ENCODE peak calls at places on chromosomes 7 and 10, in four cellular contexts. One of them, this sample, is unnamed. For H3K36me3, the result is how much of the 10 kb centered on the place peaks cover.

GRCh38 chr7:46678421-46678820 is 757.3 kb upstream of the IGFBP3 start:
- DNase-seq in IMR-90: no peak
- DNase-seq in stomach: no peak
- DNase-seq in right lobe of liver: no peak
- DNase-seq in this sample: no peak

GRCh38 chr7:46970131-46970430 is 611.8 kb downstream of the TNS3 start:
- DNase-seq in IMR-90: no peak
- DNase-seq in stomach: no peak
- DNase-seq in right lobe of liver: no peak
- DNase-seq in this sample: no peak

GRCh38 chr7:141941075-141941474 is 5.7 kb downstream of the CLEC5A start:
- DNase-seq in stomach: no peak
- DNase-seq in right lobe of liver: no peak
- DNase-seq in IMR-90: no peak
- DNase-seq in this sample: no peak

GRCh38 chr7:46990761-46991160 is 591.1 kb downstream of the TNS3 start:
- DNase-seq in IMR-90: peak
- DNase-seq in right lobe of liver: no peak
- DNase-seq in stomach: no peak
- DNase-seq in this sample: no peak

GRCh38 chr10:80460399-80461207 is 6.5 kb downstream of the TSPAN14 start:
- DNase-seq in right lobe of liver: no peak
- DNase-seq in IMR-90: peak
- DNase-seq in stomach: peak
- DNase-seq in this sample: no peak

GRCh38 chr7:128106840-128107239 is 75.6 kb upstream of the LRRC4 start:
- DNase-seq in IMR-90: no peak
- DNase-seq in stomach: no peak
- DNase-seq in right lobe of liver: no peak
- DNase-seq in this sample: peak

GRCh38 chr10:1022413-1022812 is 3.2 kb downstream of the IDI2 start:
- DNase-seq in stomach: no peak
- DNase-seq in right lobe of liver: no peak
- DNase-seq in IMR-90: no peak
- DNase-seq in this sample: no peak

GRCh38 chr10:69093933-69094332 is 6.0 kb downstream of the SRGN start:
- DNase-seq in IMR-90: peak
- DNase-seq in stomach: no peak
- DNase-seq in right lobe of liver: no peak
- DNase-seq in this sample: no peak

GRCh38 chr7:148242271-148242801 is 348.2 kb upstream of the C7orf33 start:
- DNase-seq in stomach: peak
- DNase-seq in right lobe of liver: no peak
- DNase-seq in IMR-90: peak
- DNase-seq in this sample: no peak

GRCh38 chr7:11831383-11831726 is 643 bp downstream of the THSD7A start:
- DNase-seq in stomach: no peak
- DNase-seq in IMR-90: no peak
- DNase-seq in right lobe of liver: no peak
- DNase-seq in this sample: no peak

GRCh38 chr10:114635797-114636550 is 22.1 kb downstream of the ABLIM1 start:
- DNase-seq in IMR-90: no peak
- DNase-seq in right lobe of liver: no peak
- DNase-seq in stomach: peak
- DNase-seq in this sample: no peak

GRCh38 chr10:75959912-75960311 is 528.5 kb downstream of the LRMDA start:
- DNase-seq in right lobe of liver: no peak
- DNase-seq in IMR-90: no peak
- DNase-seq in stomach: no peak
- DNase-seq in this sample: no peak

GRCh38 chr10:28738200-28738599 is 60.9 kb downstream of the BAMBI start:
- DNase-seq in stomach: no peak
- DNase-seq in right lobe of liver: no peak
- DNase-seq in IMR-90: no peak
- DNase-seq in this sample: no peak

GRCh38 chr10:13117842-13118783 is 18.1 kb downstream of the OPTN start:
- DNase-seq in stomach: no peak
- DNase-seq in IMR-90: no peak
- DNase-seq in right lobe of liver: no peak
- DNase-seq in this sample: no peak

GRCh38 chr10:25701651-25702050 is 232.4 kb upstream of the MYO3A start:
- DNase-seq in IMR-90: no peak
- DNase-seq in stomach: no peak
- DNase-seq in right lobe of liver: no peak
- DNase-seq in this sample: no peak

GRCh38 chr7:43004076-43004475 is 71.9 kb downstream of the MRPL32 start:
- DNase-seq in IMR-90: no peak
- DNase-seq in right lobe of liver: no peak
- DNase-seq in stomach: no peak
- DNase-seq in this sample: no peak

GRCh38 chr7:20219446-20220292 is 2.5 kb upstream of the MACC1 start:
- DNase-seq in right lobe of liver: peak
- DNase-seq in stomach: peak
- DNase-seq in IMR-90: peak
- DNase-seq in this sample: peak

GRCh38 chr10:34183397-34183796 is 631.7 kb downstream of the PARD3 start:
- DNase-seq in stomach: no peak
- DNase-seq in IMR-90: no peak
- DNase-seq in right lobe of liver: no peak
- DNase-seq in this sample: no peak

GRCh38 chr7:41222704-41223103 is 480.2 kb downstream of the INHBA start:
- DNase-seq in stomach: no peak
- DNase-seq in right lobe of liver: no peak
- DNase-seq in IMR-90: peak
- DNase-seq in this sample: no peak

GRCh38 chr10:70935631-70936030 is 47.3 kb upstream of the PCBD1 start:
- DNase-seq in stomach: no peak
- DNase-seq in right lobe of liver: no peak
- DNase-seq in IMR-90: no peak
- DNase-seq in this sample: no peak
- H3K27ac ChIP-seq in stomach: no peak
- H3K27ac ChIP-seq in right lobe of liver: no peak
- H3K27ac ChIP-seq in IMR-90: no peak
- H3K27ac ChIP-seq in this sample: no peak

GRCh38 chr7:100865971-100866720 is 1.0 kb upstream of the TRIP6 start:
- DNase-seq in stomach: peak
- DNase-seq in IMR-90: no peak
- DNase-seq in right lobe of liver: no peak
- DNase-seq in this sample: peak
- H3K36me3 ChIP-seq in stomach: under half
- H3K36me3 ChIP-seq in IMR-90: under half
- H3K36me3 ChIP-seq in right lobe of liver: under half
- H3K36me3 ChIP-seq in this sample: under half

DNA sequence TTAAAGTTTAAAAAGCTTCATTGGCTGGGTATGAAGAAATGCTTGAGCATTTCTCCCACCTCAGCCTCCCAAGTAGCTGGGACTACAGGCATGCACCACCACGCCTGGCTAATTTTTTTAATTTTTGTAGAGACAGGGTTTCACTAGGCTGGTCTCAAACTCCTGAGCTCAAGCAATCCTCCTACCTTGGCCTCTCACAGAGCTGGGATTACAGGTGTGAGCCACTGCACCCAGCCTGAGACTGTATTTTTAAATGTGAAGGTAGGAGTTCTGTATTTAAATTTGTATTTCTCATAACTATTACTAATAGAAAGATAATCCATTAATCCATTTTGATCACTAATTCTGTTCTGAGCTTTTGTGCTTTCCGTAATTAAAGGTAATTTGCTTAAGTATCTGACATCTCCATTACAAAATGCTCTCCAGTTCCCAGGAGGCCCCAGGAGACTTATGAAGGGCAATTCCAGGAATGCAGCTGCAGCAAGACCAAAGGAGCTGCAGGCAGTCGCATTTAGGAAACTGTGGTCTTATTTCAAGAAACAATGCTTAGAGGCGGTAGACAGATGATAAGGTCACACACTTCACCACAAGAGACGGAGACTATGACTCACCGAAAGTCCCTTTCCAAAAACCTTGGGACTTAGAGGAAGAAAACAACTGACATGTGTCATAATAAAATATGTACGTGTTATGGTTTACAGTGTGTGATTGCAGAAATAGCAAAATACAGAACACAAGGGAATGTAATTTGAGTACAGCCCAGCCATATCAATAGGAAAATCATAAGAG is 23.3 kb downstream of the YAE1 start:
- DNase-seq in right lobe of liver: no peak
- DNase-seq in stomach: no peak
- DNase-seq in IMR-90: peak
- DNase-seq in this sample: no peak
- H3K27ac ChIP-seq in right lobe of liver: no peak
- H3K27ac ChIP-seq in stomach: no peak
- H3K27ac ChIP-seq in IMR-90: no peak
- H3K27ac ChIP-seq in this sample: no peak

DNA sequence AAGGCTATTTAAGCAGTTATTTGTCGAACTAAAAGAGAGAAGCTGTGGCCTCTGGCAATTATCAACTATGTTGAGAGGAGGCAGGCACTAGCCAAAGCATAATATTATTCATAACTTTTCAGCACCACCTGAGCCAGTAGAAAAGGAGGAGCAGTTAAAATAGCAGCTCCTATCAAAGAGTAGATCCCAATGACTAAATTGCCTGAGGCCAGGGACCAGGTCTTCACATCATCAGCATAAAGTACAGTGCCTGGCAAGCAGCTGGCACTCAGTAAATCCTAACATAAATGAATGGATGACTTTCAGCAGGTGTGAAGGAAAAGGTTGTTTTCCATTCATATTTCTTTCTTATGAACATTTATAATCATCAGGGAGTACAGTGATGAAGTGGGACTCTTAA is 309.0 kb upstream of the IMMP2L start:
- DNase-seq in stomach: no peak
- DNase-seq in right lobe of liver: no peak
- DNase-seq in IMR-90: no peak
- DNase-seq in this sample: no peak
- H3K36me3 ChIP-seq in stomach: under half
- H3K36me3 ChIP-seq in right lobe of liver: under half
- H3K36me3 ChIP-seq in IMR-90: under half
- H3K36me3 ChIP-seq in this sample: under half

GRCh38 chr10:117477241-117477947 is 65.2 kb upstream of the EMX2 start:
- DNase-seq in IMR-90: no peak
- DNase-seq in right lobe of liver: no peak
- DNase-seq in stomach: no peak
- DNase-seq in this sample: peak

GRCh38 chr10:117477961-117478670 is 64.4 kb upstream of the EMX2 start:
- DNase-seq in right lobe of liver: no peak
- DNase-seq in stomach: no peak
- DNase-seq in IMR-90: peak
- DNase-seq in this sample: peak

GRCh38 chr10:117480097-117480496 is 62.4 kb upstream of the EMX2 start:
- DNase-seq in IMR-90: no peak
- DNase-seq in right lobe of liver: no peak
- DNase-seq in stomach: no peak
- DNase-seq in this sample: peak

GRCh38 chr10:117476281-117476680 is 66.3 kb upstream of the EMX2 start:
- DNase-seq in stomach: no peak
- DNase-seq in right lobe of liver: no peak
- DNase-seq in IMR-90: no peak
- DNase-seq in this sample: peak

GRCh38 chr10:117476716-117477115 is 65.8 kb upstream of the EMX2 start:
- DNase-seq in stomach: no peak
- DNase-seq in IMR-90: no peak
- DNase-seq in right lobe of liver: no peak
- DNase-seq in this sample: peak
- H3K27ac ChIP-seq in stomach: no peak
- H3K27ac ChIP-seq in IMR-90: no peak
- H3K27ac ChIP-seq in right lobe of liver: no peak
- H3K27ac ChIP-seq in this sample: no peak

GRCh38 chr7:5213286-5213645 is 23.2 kb downstream of the WIPI2 start:
- DNase-seq in stomach: no peak
- DNase-seq in right lobe of liver: no peak
- DNase-seq in IMR-90: no peak
- DNase-seq in this sample: peak
- H3K36me3 ChIP-seq in stomach: under half
- H3K36me3 ChIP-seq in right lobe of liver: under half
- H3K36me3 ChIP-seq in IMR-90: half or more
- H3K36me3 ChIP-seq in this sample: half or more

GRCh38 chr10:71740069-71740468 is 20.5 kb upstream of the C10orf105 start:
- DNase-seq in right lobe of liver: no peak
- DNase-seq in stomach: no peak
- DNase-seq in IMR-90: peak
- DNase-seq in this sample: no peak

GRCh38 chr10:71741029-71741428 is 21.5 kb upstream of the C10orf105 start:
- DNase-seq in stomach: no peak
- DNase-seq in IMR-90: no peak
- DNase-seq in right lobe of liver: no peak
- DNase-seq in this sample: no peak

GRCh38 chr10:71737356-71738172 is 18.0 kb upstream of the C10orf105 start:
- DNase-seq in IMR-90: no peak
- DNase-seq in right lobe of liver: no peak
- DNase-seq in stomach: no peak
- DNase-seq in this sample: no peak

GRCh38 chr10:71741671-71742070 is 22.1 kb upstream of the C10orf105 start:
- DNase-seq in stomach: no peak
- DNase-seq in IMR-90: no peak
- DNase-seq in right lobe of liver: no peak
- DNase-seq in this sample: peak

GRCh38 chr10:71739368-71739900 is 19.9 kb upstream of the C10orf105 start:
- DNase-seq in stomach: no peak
- DNase-seq in right lobe of liver: no peak
- DNase-seq in IMR-90: no peak
- DNase-seq in this sample: peak
- H3K27ac ChIP-seq in stomach: no peak
- H3K27ac ChIP-seq in right lobe of liver: no peak
- H3K27ac ChIP-seq in IMR-90: no peak
- H3K27ac ChIP-seq in this sample: no peak